ENCODE peak calls at places on chromosomes 13 and 19, in eight cellular contexts. One of them, this sample, is unnamed.

GRCh38 chr19:54179921-54180452 is 7.0 kb upstream of the TMC4 start:
- DNase-seq in germinal center: no peak
- DNase-seq in WERI-Rb-1: no peak
- DNase-seq in left ventricle myocardium inferior: no peak
- DNase-seq in stimulated activated naive CD4-positive, alpha-beta T cell: no peak
- DNase-seq in GDM1: no peak
- DNase-seq in fibroblast of lung: peak; percentile 71
- DNase-seq in NCI-H774: no peak
- DNase-seq in this sample: no peak

GRCh38 chr19:45919678-45920077 is 5.1 kb upstream of the NANOS2 start:
- DNase-seq in stimulated activated naive CD4-positive, alpha-beta T cell: no peak
- DNase-seq in NCI-H774: no peak
- DNase-seq in germinal center: no peak
- DNase-seq in WERI-Rb-1: no peak
- DNase-seq in left ventricle myocardium inferior: no peak
- DNase-seq in GDM1: no peak
- DNase-seq in fibroblast of lung: no peak
- DNase-seq in this sample: no peak

GRCh38 chr19:35612559-35613321 is at the start of gene HAUS5:
- DNase-seq in NCI-H774: peak; percentile 90
- DNase-seq in stimulated activated naive CD4-positive, alpha-beta T cell: peak; percentile 95
- DNase-seq in fibroblast of lung: peak; percentile 90
- DNase-seq in left ventricle myocardium inferior: peak; percentile 93
- DNase-seq in WERI-Rb-1: peak; percentile 93
- DNase-seq in GDM1: peak; percentile 91
- DNase-seq in germinal center: peak; percentile 94
- DNase-seq in this sample: peak; percentile 94

GRCh38 chr13:36841411-36841810 is 22.4 kb downstream of the RFXAP start:
- DNase-seq in WERI-Rb-1: no peak
- DNase-seq in left ventricle myocardium inferior: no peak
- DNase-seq in fibroblast of lung: peak; percentile 19
- DNase-seq in germinal center: no peak
- DNase-seq in NCI-H774: no peak
- DNase-seq in stimulated activated naive CD4-positive, alpha-beta T cell: no peak
- DNase-seq in GDM1: no peak
- DNase-seq in this sample: no peak

GRCh38 chr13:30872685-30873443 is 33.2 kb upstream of the MEDAG start:
- DNase-seq in fibroblast of lung: peak; percentile 84
- DNase-seq in stimulated activated naive CD4-positive, alpha-beta T cell: no peak
- DNase-seq in left ventricle myocardium inferior: no peak
- DNase-seq in germinal center: no peak
- DNase-seq in WERI-Rb-1: no peak
- DNase-seq in GDM1: peak; percentile 58
- DNase-seq in NCI-H774: no peak
- DNase-seq in this sample: peak; percentile 70

GRCh38 chr13:55230570-55230908 is 1910.2 kb upstream of the PRR20A start:
- DNase-seq in stimulated activated naive CD4-positive, alpha-beta T cell: no peak
- DNase-seq in left ventricle myocardium inferior: no peak
- DNase-seq in germinal center: no peak
- DNase-seq in NCI-H774: no peak
- DNase-seq in fibroblast of lung: no peak
- DNase-seq in GDM1: no peak
- DNase-seq in WERI-Rb-1: no peak
- DNase-seq in this sample: no peak

GRCh38 chr13:41456768-41457588 is at the start of gene RGCC:
- DNase-seq in germinal center: peak; percentile 75
- DNase-seq in left ventricle myocardium inferior: peak; percentile 81
- DNase-seq in NCI-H774: peak; percentile 15
- DNase-seq in fibroblast of lung: peak; percentile 43
- DNase-seq in WERI-Rb-1: peak; percentile 46
- DNase-seq in GDM1: no peak
- DNase-seq in stimulated activated naive CD4-positive, alpha-beta T cell: peak; percentile 89
- DNase-seq in this sample: peak; percentile 83

GRCh38 chr13:29362849-29363604 is 232.5 kb downstream of the SLC7A1 start:
- DNase-seq in WERI-Rb-1: peak; percentile 13
- DNase-seq in left ventricle myocardium inferior: no peak
- DNase-seq in germinal center: peak; percentile 63
- DNase-seq in GDM1: peak; percentile 19
- DNase-seq in NCI-H774: peak; percentile 3
- DNase-seq in stimulated activated naive CD4-positive, alpha-beta T cell: peak; percentile 8
- DNase-seq in fibroblast of lung: peak; percentile 31
- DNase-seq in this sample: peak; percentile 31

GRCh38 chr19:7868671-7869452 is 5.3 kb downstream of the PRR36 start:
- DNase-seq in GDM1: peak; percentile 78
- DNase-seq in WERI-Rb-1: peak; percentile 75
- DNase-seq in NCI-H774: peak; percentile 77
- DNase-seq in fibroblast of lung: peak; percentile 44
- DNase-seq in left ventricle myocardium inferior: peak; percentile 58
- DNase-seq in stimulated activated naive CD4-positive, alpha-beta T cell: peak; percentile 99
- DNase-seq in germinal center: peak; percentile 92
- DNase-seq in this sample: peak; percentile 75

GRCh38 chr19:10122066-10122465 is 2.4 kb upstream of the EIF3G start:
- DNase-seq in left ventricle myocardium inferior: no peak
- DNase-seq in WERI-Rb-1: no peak
- DNase-seq in germinal center: no peak
- DNase-seq in NCI-H774: no peak
- DNase-seq in fibroblast of lung: peak; percentile 75
- DNase-seq in stimulated activated naive CD4-positive, alpha-beta T cell: no peak
- DNase-seq in GDM1: no peak
- DNase-seq in this sample: no peak

GRCh38 chr13:44431150-44431549 is 57.5 kb downstream of the SERP2 start:
- DNase-seq in germinal center: no peak
- DNase-seq in fibroblast of lung: no peak
- DNase-seq in left ventricle myocardium inferior: no peak
- DNase-seq in NCI-H774: no peak
- DNase-seq in stimulated activated naive CD4-positive, alpha-beta T cell: no peak
- DNase-seq in GDM1: no peak
- DNase-seq in WERI-Rb-1: no peak
- DNase-seq in this sample: no peak

GRCh38 chr19:57773488-57773887 is 4.0 kb downstream of the ZNF586 start:
- DNase-seq in left ventricle myocardium inferior: no peak
- DNase-seq in GDM1: no peak
- DNase-seq in stimulated activated naive CD4-positive, alpha-beta T cell: no peak
- DNase-seq in fibroblast of lung: no peak
- DNase-seq in NCI-H774: no peak
- DNase-seq in WERI-Rb-1: no peak
- DNase-seq in germinal center: no peak
- DNase-seq in this sample: no peak

GRCh38 chr19:4889034-4889825 is 13.5 kb downstream of the ARRDC5 start:
- DNase-seq in germinal center: no peak
- DNase-seq in NCI-H774: no peak
- DNase-seq in left ventricle myocardium inferior: no peak
- DNase-seq in GDM1: no peak
- DNase-seq in stimulated activated naive CD4-positive, alpha-beta T cell: no peak
- DNase-seq in fibroblast of lung: no peak
- DNase-seq in WERI-Rb-1: peak; percentile 35
- DNase-seq in this sample: no peak

GRCh38 chr13:96299235-96299634 is 209.3 kb downstream of the HS6ST3 start:
- DNase-seq in stimulated activated naive CD4-positive, alpha-beta T cell: no peak
- DNase-seq in WERI-Rb-1: no peak
- DNase-seq in NCI-H774: no peak
- DNase-seq in fibroblast of lung: no peak
- DNase-seq in germinal center: no peak
- DNase-seq in GDM1: no peak
- DNase-seq in left ventricle myocardium inferior: no peak
- DNase-seq in this sample: no peak

GRCh38 chr19:34461375-34462100 is 20.0 kb upstream of the WTIP start:
- DNase-seq in NCI-H774: no peak
- DNase-seq in GDM1: no peak
- DNase-seq in fibroblast of lung: peak; percentile 30
- DNase-seq in left ventricle myocardium inferior: no peak
- DNase-seq in stimulated activated naive CD4-positive, alpha-beta T cell: no peak
- DNase-seq in WERI-Rb-1: no peak
- DNase-seq in germinal center: no peak
- DNase-seq in this sample: no peak

GRCh38 chr13:84446972-84447700 is 564.9 kb upstream of the SLITRK1 start:
- DNase-seq in NCI-H774: no peak
- DNase-seq in fibroblast of lung: peak; percentile 43
- DNase-seq in WERI-Rb-1: no peak
- DNase-seq in GDM1: no peak
- DNase-seq in left ventricle myocardium inferior: no peak
- DNase-seq in stimulated activated naive CD4-positive, alpha-beta T cell: no peak
- DNase-seq in germinal center: no peak
- DNase-seq in this sample: no peak